ENCODE peak calls at places on chromosome 19, in five cellular contexts. One of them, this sample, is unnamed.

GRCh38 chr19:4401482-4402170 is 814 bp upstream of the CHAF1A start:
- DNase-seq in neuronal stem cell: no peak
- DNase-seq in H9: no peak
- DNase-seq in mesenchymal stem cell: no peak
- DNase-seq in H1: no peak
- DNase-seq in this sample: no peak

GRCh38 chr19:10864538-10864899 is 6.8 kb upstream of the CARM1 start:
- DNase-seq in neuronal stem cell: peak
- DNase-seq in H9: peak
- DNase-seq in mesenchymal stem cell: peak
- DNase-seq in H1: no peak
- DNase-seq in this sample: peak

GRCh38 chr19:50551713-50552187 is 16.5 kb downstream of the LRRC4B start:
- DNase-seq in neuronal stem cell: peak
- DNase-seq in H9: no peak
- DNase-seq in mesenchymal stem cell: no peak
- DNase-seq in H1: no peak
- DNase-seq in this sample: no peak

GRCh38 chr19:35518313-35518712 is 4.9 kb upstream of the DMKN start:
- DNase-seq in neuronal stem cell: no peak
- DNase-seq in H9: no peak
- DNase-seq in mesenchymal stem cell: peak
- DNase-seq in H1: no peak
- DNase-seq in this sample: peak

GRCh38 chr19:42282810-42283247 is 13.8 kb downstream of the CIC start:
- DNase-seq in neuronal stem cell: no peak
- DNase-seq in H9: no peak
- DNase-seq in mesenchymal stem cell: no peak
- DNase-seq in H1: no peak
- DNase-seq in this sample: no peak

GRCh38 chr19:9570255-9570654 is 14.0 kb downstream of the ZNF121 start:
- DNase-seq in neuronal stem cell: no peak
- DNase-seq in H9: no peak
- DNase-seq in mesenchymal stem cell: no peak
- DNase-seq in H1: no peak
- DNase-seq in this sample: peak

GRCh38 chr19:45059258-45059965 is 16.9 kb downstream of the ZNF296 start:
- DNase-seq in neuronal stem cell: peak
- DNase-seq in H9: peak
- DNase-seq in mesenchymal stem cell: peak
- DNase-seq in H1: no peak
- DNase-seq in this sample: peak

GRCh38 chr19:49081273-49081672 is 4.0 kb upstream of the SNRNP70 start:
- DNase-seq in neuronal stem cell: no peak
- DNase-seq in H9: no peak
- DNase-seq in mesenchymal stem cell: no peak
- DNase-seq in H1: no peak
- DNase-seq in this sample: no peak

GRCh38 chr19:1884719-1885334 is 469 bp downstream of the ABHD17A start:
- DNase-seq in neuronal stem cell: no peak
- DNase-seq in H9: peak
- DNase-seq in mesenchymal stem cell: peak
- DNase-seq in H1: no peak
- DNase-seq in this sample: no peak

DNA sequence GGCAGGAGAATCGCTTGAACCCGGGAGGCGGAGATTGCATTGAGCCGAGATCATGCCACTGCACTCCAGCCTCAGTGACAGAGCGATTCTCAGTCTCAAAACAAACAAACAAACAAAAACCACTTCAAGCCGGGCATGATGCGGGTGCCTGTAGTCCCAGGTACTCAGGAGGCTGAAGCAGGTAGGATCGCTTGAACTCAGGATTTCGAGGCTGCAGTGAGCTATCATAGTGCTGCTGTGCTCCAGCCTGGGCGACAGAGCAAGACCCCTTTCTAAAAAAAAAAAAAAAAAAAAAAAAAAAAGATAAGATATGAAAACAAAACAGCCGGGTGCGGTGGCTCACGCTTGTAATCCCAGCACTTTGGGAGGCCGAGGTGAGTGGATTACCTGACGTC is 12.9 kb downstream of the PPP1R14A start:
- DNase-seq in neuronal stem cell: no peak
- DNase-seq in H9: no peak
- DNase-seq in mesenchymal stem cell: no peak
- DNase-seq in H1: no peak
- DNase-seq in this sample: peak
- H3K4ac ChIP-seq in neuronal stem cell: no peak
- H3K4ac ChIP-seq in H9: no peak
- H3K4ac ChIP-seq in mesenchymal stem cell: no peak
- H3K4ac ChIP-seq in H1: no peak
- H3K4ac ChIP-seq in this sample: no peak

DNA sequence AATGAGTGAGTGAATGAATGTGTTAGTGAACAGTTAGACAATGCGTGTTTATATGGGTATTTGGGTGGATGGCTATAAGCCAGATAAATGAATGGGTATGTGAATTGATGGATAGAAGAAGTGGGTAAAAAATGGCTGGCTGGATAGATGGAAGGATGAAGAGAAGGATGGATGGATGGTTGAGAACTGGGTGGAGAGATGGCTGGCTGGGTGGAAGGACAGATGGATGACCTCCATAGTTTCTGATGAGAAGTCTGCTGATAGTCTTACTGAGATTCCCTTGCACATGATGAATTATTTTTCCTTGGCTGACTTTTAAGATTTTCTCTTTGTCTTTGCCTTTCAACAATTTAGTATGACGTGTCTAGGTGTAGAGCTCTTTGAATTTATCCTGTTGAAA is 57.4 kb downstream of the RYR1 start:
- DNase-seq in neuronal stem cell: no peak
- DNase-seq in H9: no peak
- DNase-seq in mesenchymal stem cell: no peak
- DNase-seq in H1: no peak
- DNase-seq in this sample: no peak
- H2BK12ac ChIP-seq in neuronal stem cell: no peak
- H2BK12ac ChIP-seq in H9: no peak
- H2BK12ac ChIP-seq in mesenchymal stem cell: no peak
- H2BK12ac ChIP-seq in H1: no peak
- H2BK12ac ChIP-seq in this sample: no peak

GRCh38 chr19:58544591-58545285 is 874 bp downstream of the TRIM28 start:
- DNase-seq in neuronal stem cell: peak
- DNase-seq in H9: peak
- DNase-seq in mesenchymal stem cell: peak
- DNase-seq in H1: no peak
- DNase-seq in this sample: peak

GRCh38 chr19:58545286-58546068 is 1.6 kb downstream of the TRIM28 start:
- DNase-seq in neuronal stem cell: no peak
- DNase-seq in H9: no peak
- DNase-seq in mesenchymal stem cell: no peak
- DNase-seq in H1: no peak
- DNase-seq in this sample: no peak

GRCh38 chr19:58547323-58548312 is 3.8 kb downstream of the TRIM28 start:
- DNase-seq in neuronal stem cell: no peak
- DNase-seq in H9: no peak
- DNase-seq in mesenchymal stem cell: no peak
- DNase-seq in H1: no peak
- DNase-seq in this sample: no peak

GRCh38 chr19:58546131-58546530 is 2.3 kb downstream of the TRIM28 start:
- DNase-seq in neuronal stem cell: no peak
- DNase-seq in H9: no peak
- DNase-seq in mesenchymal stem cell: no peak
- DNase-seq in H1: no peak
- DNase-seq in this sample: no peak

GRCh38 chr19:58543826-58544590 is at the start of gene TRIM28:
- DNase-seq in neuronal stem cell: peak
- DNase-seq in H9: peak
- DNase-seq in mesenchymal stem cell: peak
- DNase-seq in H1: peak
- DNase-seq in this sample: peak
- H3K4ac ChIP-seq in neuronal stem cell: peak
- H3K4ac ChIP-seq in H9: no peak
- H3K4ac ChIP-seq in mesenchymal stem cell: peak
- H3K4ac ChIP-seq in H1: peak
- H3K4ac ChIP-seq in this sample: peak

GRCh38 chr19:19743176-19743575 is 10.3 kb upstream of the ZNF14 start:
- DNase-seq in neuronal stem cell: no peak
- DNase-seq in H9: no peak
- DNase-seq in mesenchymal stem cell: no peak
- DNase-seq in H1: no peak
- DNase-seq in this sample: no peak
- H2BK12ac ChIP-seq in neuronal stem cell: no peak
- H2BK12ac ChIP-seq in H9: no peak
- H2BK12ac ChIP-seq in mesenchymal stem cell: no peak
- H2BK12ac ChIP-seq in H1: no peak
- H2BK12ac ChIP-seq in this sample: no peak

GRCh38 chr19:40616178-40616577 is 15.0 kb downstream of the LTBP4 start:
- DNase-seq in neuronal stem cell: no peak
- DNase-seq in H9: no peak
- DNase-seq in mesenchymal stem cell: no peak
- DNase-seq in H1: no peak
- DNase-seq in this sample: no peak
- H3K4ac ChIP-seq in neuronal stem cell: no peak
- H3K4ac ChIP-seq in H9: no peak
- H3K4ac ChIP-seq in mesenchymal stem cell: no peak
- H3K4ac ChIP-seq in H1: no peak
- H3K4ac ChIP-seq in this sample: no peak

GRCh38 chr19:6418562-6418932 is 6.1 kb downstream of the KHSRP start:
- DNase-seq in neuronal stem cell: no peak
- DNase-seq in H9: no peak
- DNase-seq in mesenchymal stem cell: no peak
- DNase-seq in H1: no peak
- DNase-seq in this sample: no peak

GRCh38 chr19:6414793-6415591 is 9.6 kb downstream of the KHSRP start:
- DNase-seq in neuronal stem cell: no peak
- DNase-seq in H9: no peak
- DNase-seq in mesenchymal stem cell: no peak
- DNase-seq in H1: no peak
- DNase-seq in this sample: no peak

GRCh38 chr19:6416658-6417405 is 7.8 kb downstream of the KHSRP start:
- DNase-seq in neuronal stem cell: no peak
- DNase-seq in H9: no peak
- DNase-seq in mesenchymal stem cell: no peak
- DNase-seq in H1: no peak
- DNase-seq in this sample: no peak

GRCh38 chr19:6415592-6416190 is 8.9 kb downstream of the KHSRP start:
- DNase-seq in neuronal stem cell: no peak
- DNase-seq in H9: no peak
- DNase-seq in mesenchymal stem cell: no peak
- DNase-seq in H1: no peak
- DNase-seq in this sample: no peak

DNA sequence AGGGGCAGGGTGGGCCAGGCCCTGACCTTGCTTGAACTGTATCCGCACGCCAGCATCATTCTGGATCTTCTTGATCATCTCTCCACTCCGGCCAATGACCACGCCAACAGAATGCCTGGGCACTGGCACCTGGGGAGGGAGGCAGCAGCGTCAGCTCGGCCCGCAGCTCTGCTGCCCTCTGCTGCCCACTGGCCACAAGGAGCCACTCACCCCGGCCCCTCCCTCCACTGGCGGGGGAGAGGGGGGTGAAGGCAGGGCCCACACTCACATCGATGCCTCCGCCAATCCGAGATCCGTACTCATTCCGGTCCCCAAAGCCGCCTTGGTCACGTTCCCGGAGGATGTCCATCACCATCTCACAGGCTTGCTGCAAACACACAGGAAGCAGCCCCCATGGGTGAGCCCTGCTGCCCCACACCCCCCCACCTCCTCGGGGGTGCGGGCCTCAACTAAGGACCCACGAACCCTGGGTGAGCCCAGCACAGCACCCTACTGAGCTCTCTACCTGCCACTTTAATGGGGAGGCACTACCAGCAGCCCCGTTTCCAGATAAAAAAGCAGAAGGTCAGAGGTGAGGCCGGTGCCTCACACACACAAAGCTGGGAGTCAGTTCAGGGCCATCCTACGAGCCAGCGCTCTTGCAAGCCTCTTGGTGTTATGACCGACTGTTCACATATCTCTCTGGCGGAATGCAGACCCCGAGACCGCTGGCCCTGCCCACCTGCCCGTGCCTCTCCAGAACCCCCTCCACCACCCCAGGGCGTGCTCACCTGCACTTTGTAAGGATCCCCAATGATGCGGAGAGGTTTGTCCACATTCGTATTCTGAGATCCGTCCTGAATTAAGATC is 6.7 kb downstream of the KHSRP start:
- DNase-seq in neuronal stem cell: no peak
- DNase-seq in H9: no peak
- DNase-seq in mesenchymal stem cell: peak
- DNase-seq in H1: no peak
- DNase-seq in this sample: no peak
- H2BK12ac ChIP-seq in neuronal stem cell: no peak
- H2BK12ac ChIP-seq in H9: no peak
- H2BK12ac ChIP-seq in mesenchymal stem cell: no peak
- H2BK12ac ChIP-seq in H1: no peak
- H2BK12ac ChIP-seq in this sample: no peak

GRCh38 chr19:16342002-16342715 is 17.5 kb downstream of the KLF2 start:
- DNase-seq in neuronal stem cell: no peak
- DNase-seq in H9: no peak
- DNase-seq in mesenchymal stem cell: no peak
- DNase-seq in H1: no peak
- DNase-seq in this sample: no peak
- H3K4ac ChIP-seq in neuronal stem cell: no peak
- H3K4ac ChIP-seq in H9: no peak
- H3K4ac ChIP-seq in mesenchymal stem cell: no peak
- H3K4ac ChIP-seq in H1: no peak
- H3K4ac ChIP-seq in this sample: no peak

DNA sequence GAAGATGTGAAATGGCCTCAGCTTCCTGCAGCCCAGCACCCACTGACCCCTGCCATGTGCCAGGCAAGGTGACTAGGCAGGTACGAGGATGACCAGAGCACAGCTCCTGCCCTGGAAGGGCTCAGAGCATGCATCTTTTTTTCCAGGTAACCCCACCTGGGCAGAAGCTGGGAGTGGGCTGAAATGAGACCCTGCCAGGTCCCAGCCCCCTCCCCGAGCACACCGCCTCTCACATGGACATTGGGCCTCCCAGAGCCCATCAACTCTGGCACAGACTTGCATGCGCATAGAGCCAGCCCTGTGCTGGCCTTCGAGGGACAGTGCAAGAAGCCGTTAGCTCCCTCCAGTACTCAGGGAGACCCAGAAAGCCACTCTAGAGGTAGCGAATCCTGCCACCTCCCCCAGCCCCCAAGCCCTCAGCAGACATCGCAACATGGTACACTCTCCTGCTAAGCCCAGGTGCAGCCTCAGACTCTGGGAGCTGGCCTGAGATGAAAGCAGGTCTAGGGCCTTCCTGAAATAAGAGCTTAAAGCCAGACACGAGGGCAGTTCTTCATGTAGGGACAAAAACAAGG is 8.9 kb upstream of the VSTM2B start:
- DNase-seq in neuronal stem cell: no peak
- DNase-seq in H9: no peak
- DNase-seq in mesenchymal stem cell: no peak
- DNase-seq in H1: no peak
- DNase-seq in this sample: no peak
- H2BK12ac ChIP-seq in neuronal stem cell: no peak
- H2BK12ac ChIP-seq in H9: no peak
- H2BK12ac ChIP-seq in mesenchymal stem cell: no peak
- H2BK12ac ChIP-seq in H1: no peak
- H2BK12ac ChIP-seq in this sample: no peak

This sample was measured in trophoblast cell.